ENCODE peak calls at places on chromosomes 7 and 10, in nine cellular contexts. H is uterus; O is RWPE1; D is left ventricle myocardium inferior; U is aorta; F is H9; T is GM12878; P is psoas muscle; R is CD4-positive, alpha-beta T cell. Z is an unnamed sample.

GRCh38 chr10:100970076-100970913 is 991 bp downstream of the SEMA4G start:
- DNase-seq in R (no peak), D (no peak), O (peak; percentile 28), P (no peak), T (no peak), U (no peak), F (peak; percentile 57), H (no peak), Z (no peak)

GRCh38 chr7:131369354-131369753 is 41.7 kb downstream of the MKLN1 start:
- DNase-seq in F (no peak), P (no peak), T (no peak), D (no peak), H (no peak), O (no peak), U (no peak), R (no peak), Z (no peak)

GRCh38 chr7:24962418-24962962 is 17.5 kb downstream of the OSBPL3 start:
- DNase-seq in O (no peak), P (no peak), R (no peak), F (no peak), D (no peak), H (no peak), U (no peak), T (no peak), Z (no peak)

GRCh38 chr10:92830478-92831389 is 17.6 kb upstream of the EXOC6 start:
- DNase-seq in O (no peak), D (no peak), H (no peak), P (no peak), F (no peak), U (no peak), T (no peak), R (no peak), Z (no peak)

GRCh38 chr10:15137636-15138035 is 30.9 kb downstream of the NMT2 start:
- DNase-seq in O (no peak), U (no peak), H (no peak), R (no peak), T (no peak), D (no peak), P (no peak), F (no peak), Z (no peak)

GRCh38 chr7:35468606-35469005 is 214.7 kb upstream of the TBX20 start:
- DNase-seq in H (no peak), F (no peak), U (no peak), O (no peak), D (no peak), R (no peak), T (no peak), P (no peak), Z (no peak)

GRCh38 chr7:131627589-131628212 is 71.3 kb upstream of the PODXL start:
- DNase-seq in O (no peak), U (no peak), H (no peak), R (no peak), D (no peak), P (no peak), T (no peak), F (no peak), Z (no peak)

GRCh38 chr10:119207713-119208552 is 562 bp downstream of the GRK5 start:
- DNase-seq in T (no peak), U (peak; percentile 71), P (peak; percentile 47), D (peak; percentile 47), R (peak; percentile 25), H (peak; percentile 52), F (no peak), O (peak; percentile 38), Z (peak; percentile 49)

GRCh38 chr7:138478499-138478908 is 18.4 kb downstream of the TRIM24 start:
- DNase-seq in F (no peak), U (no peak), O (no peak), R (no peak), D (no peak), P (no peak), H (no peak), T (peak; percentile 40), Z (no peak)

GRCh38 chr7:15937571-15937970 is 251.1 kb upstream of the MEOX2 start:
- DNase-seq in U (no peak), T (no peak), D (no peak), H (no peak), F (no peak), O (no peak), P (no peak), R (no peak), Z (no peak)

GRCh38 chr10:71512213-71512745 is 115.6 kb downstream of the CDH23 start:
- DNase-seq in F (no peak), P (no peak), T (no peak), O (no peak), R (no peak), H (no peak), U (no peak), D (no peak), Z (no peak)

GRCh38 chr7:105800442-105800841 is 76.0 kb downstream of the ATXN7L1 start:
- DNase-seq in R (no peak), O (no peak), H (no peak), P (no peak), T (peak; percentile 26), F (no peak), U (no peak), D (no peak), Z (no peak)

GRCh38 chr10:68897336-68897741 is 3.8 kb upstream of the DDX50 start:
- DNase-seq in T (no peak), R (no peak), U (no peak), H (no peak), D (no peak), F (peak; percentile 64), O (peak; percentile 58), P (no peak), Z (peak; percentile 2)

GRCh38 chr10:6350609-6351008 is 147.9 kb downstream of the PFKFB3 start:
- DNase-seq in H (no peak), R (no peak), D (no peak), F (no peak), O (no peak), P (no peak), U (no peak), T (no peak), Z (no peak)

GRCh38 chr10:132957981-132958885 is 15.9 kb upstream of the CFAP46 start:
- DNase-seq in O (no peak), D (no peak), R (no peak), P (no peak), U (no peak), F (peak; percentile 24), H (no peak), T (no peak), Z (no peak)

GRCh38 chr7:16348251-16348650 is 73.1 kb downstream of the CRPPA start:
- DNase-seq in F (no peak), P (no peak), T (no peak), H (no peak), U (no peak), D (no peak), O (no peak), R (no peak), Z (no peak)

GRCh38 chr10:22628309-22628708 is 86.1 kb downstream of the PIP4K2A start:
- DNase-seq in R (no peak), O (no peak), U (no peak), T (no peak), D (no peak), H (no peak), F (no peak), P (no peak), Z (no peak)
- H3K27ac ChIP-seq in R (peak overlapping the region; percentile 17), O (no peak overlapping the region), U (no peak overlapping the region), T (peak overlapping the region; percentile 89), D (no peak overlapping the region), H (no peak overlapping the region), F (no peak overlapping the region), P (no peak overlapping the region), Z (peak overlapping the region; percentile 38)

DNA sequence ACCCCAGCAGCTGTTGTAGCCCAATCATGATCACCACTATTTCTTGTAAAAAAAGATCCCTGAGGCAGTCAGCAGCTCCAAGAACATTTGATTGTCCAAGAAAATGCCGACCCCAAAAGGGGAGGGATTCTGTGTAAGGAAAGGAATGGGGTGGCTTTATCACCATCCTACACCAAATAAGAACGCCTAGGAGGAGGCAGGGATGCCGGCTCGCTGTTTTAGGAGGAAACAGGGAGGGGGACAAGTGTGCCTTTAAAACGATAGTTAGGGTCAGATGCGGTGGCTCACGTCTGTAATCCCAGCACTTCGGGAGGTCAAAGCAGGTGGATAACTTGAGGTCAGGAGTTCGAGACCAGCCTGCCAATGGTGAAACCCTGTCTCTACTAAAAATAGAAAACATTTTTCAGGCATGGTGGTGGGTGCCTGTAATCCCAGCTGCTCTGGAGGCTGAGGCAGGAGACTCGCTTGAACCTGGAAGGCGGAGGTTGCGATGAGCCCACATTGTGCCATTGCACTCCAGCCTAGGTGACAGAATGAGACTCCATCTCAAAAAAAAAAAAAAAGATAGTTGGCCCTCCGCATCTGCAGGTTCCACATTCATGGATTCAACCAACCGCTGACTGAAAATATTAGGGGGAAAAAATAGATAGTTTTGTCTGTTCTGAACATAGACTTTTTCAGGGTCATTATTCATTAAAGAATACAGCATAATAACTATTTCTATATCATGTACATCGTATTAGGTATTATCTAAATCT is 63.6 kb downstream of the PDIA4 start:
- DNase-seq in P (no peak), F (no peak), O (no peak), R (no peak), D (no peak), H (no peak), U (no peak), T (no peak), Z (no peak)
- H3K27ac ChIP-seq in P (no peak overlapping the region), F (no peak overlapping the region), O (no peak overlapping the region), R (no peak overlapping the region), D (peak overlapping the region; percentile 84), H (peak overlapping the region; percentile 74), U (peak overlapping the region; percentile 73), T (no peak overlapping the region), Z (no peak overlapping the region)

DNA sequence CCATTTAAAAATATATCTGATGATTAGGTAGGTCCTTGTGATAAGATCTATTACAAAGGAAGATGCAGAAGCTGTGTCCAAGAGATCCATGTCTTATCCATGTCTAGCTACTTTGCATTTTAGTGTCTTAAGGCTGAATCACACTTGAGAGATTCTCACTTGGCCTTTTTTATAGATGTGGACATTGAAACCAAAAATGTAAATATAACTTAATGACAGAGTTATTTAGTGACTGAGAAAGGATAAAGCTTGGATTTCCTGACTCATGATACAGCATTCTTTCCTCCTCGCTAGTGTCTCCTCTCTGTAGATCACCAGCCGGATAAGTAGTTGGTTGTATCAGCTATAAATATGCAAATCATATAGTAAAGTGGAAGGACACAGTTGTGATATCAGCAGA is 23.3 kb downstream of the INHBA start:
- DNase-seq in H (no peak), R (no peak), P (no peak), U (no peak), D (no peak), O (no peak), F (no peak), T (no peak), Z (no peak)
- H3K27ac ChIP-seq in H (no peak overlapping the region), R (no peak overlapping the region), P (no peak overlapping the region), U (no peak overlapping the region), D (no peak overlapping the region), O (no peak overlapping the region), F (no peak overlapping the region), T (no peak overlapping the region), Z (no peak overlapping the region)

DNA sequence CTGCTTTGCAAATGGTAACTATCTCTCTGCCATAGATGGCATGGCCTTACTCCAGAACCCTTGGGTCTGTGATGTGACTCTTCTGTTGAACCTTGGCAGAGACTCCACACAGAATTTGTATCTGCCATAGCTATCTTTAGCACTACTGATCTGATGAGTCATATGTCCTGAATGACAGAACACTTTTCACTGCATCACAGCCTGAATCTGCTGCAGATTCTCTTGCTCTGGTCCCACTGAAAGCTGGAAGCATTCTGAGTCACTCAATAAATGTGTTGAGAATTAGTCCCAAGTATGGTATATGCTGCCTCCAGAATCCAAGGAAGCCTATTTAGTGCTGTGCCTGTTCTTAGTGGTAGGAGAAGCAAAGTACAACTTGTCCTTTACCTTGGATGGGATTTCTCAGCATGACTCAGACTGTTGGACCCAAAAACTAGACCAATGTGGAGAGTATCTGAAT is 39.5 kb upstream of the ANKRD1 start:
- DNase-seq in T (peak; percentile 31), O (peak; percentile 48), U (no peak), F (no peak), R (no peak), P (no peak), D (no peak), H (no peak), Z (peak; percentile 22)
- H3K27ac ChIP-seq in T (no peak overlapping the region), O (no peak overlapping the region), U (peak overlapping the region; percentile 91), F (no peak overlapping the region), R (no peak overlapping the region), P (peak overlapping the region; percentile 88), D (peak overlapping the region; percentile 11), H (no peak overlapping the region), Z (peak overlapping the region; percentile 83)